ENCODE peak calls at places on chromosomes 5 and 9, in eight cellular contexts. I, E, A, R, F, M, H and X are unnamed samples.

GRCh38 chr9:15295761-15296405 is 11.1 kb downstream of the TTC39B start:
- DNase-seq in M (no peak), R (peak; percentile 31), E (no peak), I (no peak), F (no peak), A (peak; percentile 38), H (no peak), X (no peak)

GRCh38 chr9:113343732-113344231 is 3.7 kb upstream of the WDR31 start:
- DNase-seq in A (no peak), I (peak; percentile 53), F (no peak), E (peak; percentile 87), R (peak; percentile 76), M (peak; percentile 62), H (peak; percentile 95), X (peak; percentile 87)

GRCh38 chr5:142800776-142801494 is 30.8 kb downstream of the ARHGAP26 start:
- DNase-seq in E (no peak), A (no peak), H (no peak), R (no peak), F (no peak), I (no peak), M (no peak), X (no peak)

GRCh38 chr5:98755406-98755805 is 18.1 kb upstream of the RGMB start:
- DNase-seq in F (no peak), A (no peak), H (no peak), R (no peak), I (no peak), M (no peak), E (no peak), X (no peak)

GRCh38 chr9:16344343-16344742 is 526.1 kb downstream of the BNC2 start:
- DNase-seq in M (no peak), H (no peak), R (peak; percentile 69), F (no peak), I (no peak), A (peak; percentile 66), E (no peak), X (no peak)

GRCh38 chr9:112868461-112868860 is 22.2 kb downstream of the SLC46A2 start:
- DNase-seq in M (no peak), R (no peak), H (no peak), I (no peak), F (no peak), A (no peak), E (no peak), X (no peak)

GRCh38 chr5:77852068-77852513 is 76.0 kb upstream of the TBCA start:
- DNase-seq in E (no peak), F (no peak), R (no peak), M (no peak), A (no peak), H (no peak), I (no peak), X (no peak)

GRCh38 chr9:109742759-109743388 is 37.1 kb upstream of the PALM2AKAP2 start:
- DNase-seq in I (no peak), M (no peak), R (no peak), H (no peak), F (no peak), E (peak; percentile 27), A (no peak), X (no peak)

GRCh38 chr9:111974092-111974681 is 77.6 kb downstream of the UGCG start:
- DNase-seq in I (no peak), E (peak; percentile 76), M (no peak), R (no peak), A (no peak), F (no peak), H (peak; percentile 39), X (peak; percentile 26)

GRCh38 chr5:5342784-5343183 is 79.7 kb upstream of the ICE1 start:
- DNase-seq in I (no peak), F (no peak), H (no peak), E (no peak), R (no peak), M (no peak), A (no peak), X (no peak)

GRCh38 chr5:113807384-113808053 is 294.0 kb downstream of the YTHDC2 start:
- DNase-seq in I (no peak), F (no peak), H (no peak), R (peak; percentile 59), M (no peak), A (no peak), E (no peak), X (peak; percentile 18)

GRCh38 chr5:180568914-180569313 is 22.4 kb downstream of the SCGB3A1 start:
- DNase-seq in M (no peak), A (no peak), H (no peak), F (no peak), R (no peak), E (no peak), I (no peak), X (no peak)

GRCh38 chr9:92762781-92763708 is 1.6 kb downstream of the BICD2 start:
- DNase-seq in H (peak; percentile 84), R (no peak), I (no peak), A (no peak), M (no peak), F (no peak), E (no peak), X (no peak)

GRCh38 chr9:92764381-92764987 is at the start of gene BICD2:
- DNase-seq in E (no peak), I (no peak), F (peak; percentile 97), R (no peak), M (peak; percentile 42), H (no peak), A (no peak), X (no peak)

GRCh38 chr9:92763721-92764380 is 782 bp downstream of the BICD2 start:
- DNase-seq in M (peak; percentile 49), F (no peak), R (no peak), A (no peak), E (peak; percentile 26), H (peak; percentile 91), I (peak; percentile 92), X (no peak)

GRCh38 chr9:92767078-92768054 is 2.7 kb upstream of the BICD2 start:
- DNase-seq in A (no peak), F (no peak), M (no peak), I (no peak), R (no peak), E (no peak), H (peak; percentile 78), X (no peak)

GRCh38 chr9:92764988-92765936 is 629 bp upstream of the BICD2 start:
- DNase-seq in I (peak; percentile 99), M (peak; percentile 98), E (peak; percentile 99), H (peak; percentile 100), F (peak; percentile 92), R (peak; percentile 98), A (peak; percentile 96), X (peak; percentile 98)
- TF ChIP-seq POLR2A in I (peak; percentile 70), M (peak; percentile 97), E (peak; percentile 94), H (peak; percentile 15), F (peak; percentile 74), R (peak; percentile 96), A (peak; percentile 72), X (peak; percentile 37)

GRCh38 chr9:131012396-131012917 is 3.5 kb downstream of the LAMC3 start:
- DNase-seq in A (no peak), F (no peak), I (no peak), M (peak; percentile 20), E (peak; percentile 34), H (no peak), R (no peak), X (peak; percentile 58)
- TF ChIP-seq POLR2A in A (no peak), F (no peak), I (no peak), M (no peak), E (no peak), H (no peak), R (no peak), X (no peak)

GRCh38 chr5:151223447-151224264 is at the start of gene CCDC69:
- DNase-seq in A (peak; percentile 91), E (peak; percentile 82), F (peak; percentile 76), R (peak; percentile 76), I (peak; percentile 95), M (peak; percentile 87), H (peak; percentile 93), X (peak; percentile 91)
- TF ChIP-seq POLR2A in A (peak; percentile 12), E (peak; percentile 76), F (peak; percentile 60), R (peak; percentile 86), I (peak; percentile 93), M (peak; percentile 78), H (no peak), X (no peak)

GRCh38 chr5:122076669-122077450 is 1.2 kb downstream of the LOX start:
- DNase-seq in E (peak; percentile 78), M (peak; percentile 73), A (peak; percentile 51), I (peak; percentile 84), H (peak; percentile 96), R (peak; percentile 77), F (peak; percentile 66), X (peak; percentile 91)

GRCh38 chr5:122076023-122076422 is 2.0 kb downstream of the LOX start:
- DNase-seq in R (no peak), H (no peak), M (no peak), A (no peak), F (no peak), I (no peak), E (no peak), X (no peak)

GRCh38 chr5:122073864-122074263 is 4.2 kb downstream of the LOX start:
- DNase-seq in A (no peak), I (no peak), H (no peak), R (no peak), E (no peak), M (no peak), F (no peak), X (no peak)

GRCh38 chr5:122078116-122078865 is at the start of gene LOX:
- DNase-seq in H (peak; percentile 97), R (peak; percentile 85), I (peak; percentile 84), M (peak; percentile 54), A (no peak), F (peak; percentile 57), E (peak; percentile 65), X (peak; percentile 72)

DNA sequence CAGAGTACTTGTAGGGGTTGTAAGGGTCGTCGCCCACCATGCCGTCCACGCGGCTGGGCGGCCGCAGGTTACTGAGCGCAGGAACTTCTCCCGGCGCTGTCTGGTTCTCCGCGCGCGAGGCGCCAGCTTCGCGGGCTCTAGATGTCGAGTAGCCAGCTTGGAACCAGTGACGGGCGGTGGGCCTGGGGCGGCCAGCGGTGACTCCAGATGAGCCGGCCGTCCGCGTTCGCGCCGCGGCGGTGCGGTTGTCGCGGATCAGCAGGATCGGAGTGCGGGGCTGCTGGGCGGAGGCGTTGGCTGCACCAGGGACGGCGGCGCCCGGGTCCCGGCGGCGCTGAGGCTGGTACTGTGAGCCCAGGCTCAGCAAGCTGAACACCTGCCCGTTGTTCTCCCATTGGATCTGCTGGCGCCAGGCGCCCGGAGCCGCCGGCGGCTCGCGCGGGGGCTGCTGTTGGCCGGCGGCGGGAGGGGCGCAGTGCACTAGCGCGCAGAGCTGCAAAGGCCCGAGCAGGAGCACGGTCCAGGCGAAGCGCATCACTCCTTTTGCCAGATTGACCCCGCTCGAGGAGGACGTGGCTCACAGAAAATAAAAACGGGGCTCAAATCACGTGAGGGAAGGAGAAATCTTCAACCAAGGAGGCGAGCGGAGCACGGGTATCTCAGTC is 476 bp downstream of the LOX start:
- DNase-seq in I (peak; percentile 89), E (no peak), A (no peak), R (no peak), H (peak; percentile 88), F (peak; percentile 55), M (peak; percentile 23), X (peak; percentile 33)
- TF ChIP-seq POLR2A in I (no peak), E (no peak), A (no peak), R (no peak), H (no peak), F (no peak), M (no peak), X (no peak)